ENCODE peak calls at places on chromosomes 6 and 20, in seven cellular contexts. Y is lung, H is neuronal stem cell, C is heart left ventricle, N is NT2/D1, T is psoas muscle, M is fibroblast of lung. G is an unnamed sample.

GRCh38 chr20:57074386-57074785 is 192.1 kb downstream of the BMP7 start:
- DNase-seq in Y (no peak), H (no peak), C (no peak), N (no peak), T (no peak), M (no peak), G (no peak)

GRCh38 chr6:168009331-168009730 is 11.9 kb downstream of the KIF25 start:
- DNase-seq in Y (no peak), H (no peak), C (no peak), N (no peak), T (no peak), M (peak; percentile 25), G (no peak)

GRCh38 chr6:155483858-155484257 is 28.2 kb upstream of the NOX3 start:
- DNase-seq in Y (no peak), H (no peak), C (no peak), N (no peak), T (no peak), M (peak; percentile 77), G (no peak)

GRCh38 chr6:13678255-13678983 is 33.2 kb downstream of the RANBP9 start:
- DNase-seq in Y (no peak), H (no peak), C (no peak), N (no peak), T (no peak), M (no peak), G (no peak)

GRCh38 chr6:110323004-110323657 is 35.0 kb downstream of the METTL24 start:
- DNase-seq in Y (no peak), H (no peak), C (no peak), N (peak; percentile 27), T (no peak), M (no peak), G (no peak)

GRCh38 chr6:95576621-95577316 is 566 bp upstream of the MANEA start:
- DNase-seq in Y (no peak), H (no peak), C (no peak), N (no peak), T (no peak), M (peak; percentile 16), G (peak; percentile 41)

GRCh38 chr6:41713161-41713649 is 22.2 kb downstream of the TFEB start:
- DNase-seq in Y (peak; percentile 62), H (no peak), C (peak; percentile 72), N (no peak), T (peak; percentile 54), M (peak; percentile 63), G (no peak)

GRCh38 chr20:19212524-19213502 is at the start of gene SLC24A3:
- DNase-seq in Y (peak; percentile 81), H (peak; percentile 69), C (peak; percentile 63), N (no peak), T (peak; percentile 75), M (peak; percentile 9), G (no peak)

GRCh38 chr6:113976806-113977205 is 5.9 kb upstream of the HDAC2 start:
- DNase-seq in Y (no peak), H (no peak), C (no peak), N (no peak), T (no peak), M (peak; percentile 64), G (no peak)

GRCh38 chr20:49612127-49612738 is 44.3 kb upstream of the PTGIS start:
- DNase-seq in Y (no peak), H (no peak), C (peak; percentile 65), N (no peak), T (peak; percentile 70), M (no peak), G (no peak)

GRCh38 chr20:44420497-44420896 is 55.2 kb upstream of the TTPAL start:
- DNase-seq in Y (no peak), H (no peak), C (no peak), N (no peak), T (no peak), M (no peak), G (no peak)

GRCh38 chr20:10922521-10922920 is 248.7 kb upstream of the JAG1 start:
- DNase-seq in Y (no peak), H (no peak), C (no peak), N (no peak), T (no peak), M (no peak), G (no peak)

GRCh38 chr20:10920396-10920795 is 246.6 kb upstream of the JAG1 start:
- DNase-seq in Y (no peak), H (no peak), C (no peak), N (no peak), T (no peak), M (no peak), G (no peak)

GRCh38 chr20:10917826-10918225 is 244.0 kb upstream of the JAG1 start:
- DNase-seq in Y (no peak), H (no peak), C (no peak), N (no peak), T (no peak), M (no peak), G (no peak)

GRCh38 chr20:10921491-10922010 is 247.8 kb upstream of the JAG1 start:
- DNase-seq in Y (no peak), H (no peak), C (no peak), N (no peak), T (no peak), M (no peak), G (no peak)

DNA sequence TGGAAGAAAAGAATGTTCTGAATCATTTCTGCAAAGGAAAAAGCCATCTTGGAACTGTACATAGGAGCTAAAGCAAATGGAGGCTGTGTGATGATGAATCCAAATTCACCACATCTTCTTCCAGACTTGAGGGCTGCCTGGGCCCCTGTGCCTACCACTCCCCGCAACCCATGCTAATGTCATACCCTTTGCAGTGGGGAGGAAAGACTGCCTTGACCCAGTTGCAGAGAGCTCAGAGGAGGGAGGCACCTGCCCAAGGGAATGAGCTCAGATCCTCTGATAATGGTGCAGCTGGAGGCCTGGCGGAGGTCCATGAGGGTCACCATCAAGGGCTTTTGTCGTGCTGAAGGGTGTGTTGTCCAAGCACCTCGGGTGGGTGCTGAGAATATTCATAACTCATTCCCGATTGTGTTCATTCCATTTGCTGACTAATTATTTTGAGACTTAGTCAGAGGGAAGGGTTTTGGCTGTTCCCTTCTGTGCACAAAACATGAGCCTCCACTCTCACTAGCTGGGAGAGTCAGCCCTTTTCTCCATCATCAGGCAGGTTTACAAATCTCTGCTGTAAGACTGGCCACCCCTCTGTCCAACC is 245.8 kb upstream of the JAG1 start:
- DNase-seq in Y (no peak), H (no peak), C (no peak), N (no peak), T (peak; percentile 21), M (peak; percentile 93), G (no peak)
- H3K4me1 ChIP-seq in Y (no peaks in the 10 kb centered on the region), H (no peaks in the 10 kb centered on the region), C (no peaks in the 10 kb centered on the region), N (no peaks in the 10 kb centered on the region), T (no peaks in the 10 kb centered on the region), M (peaks cover 21% of the 10 kb centered on the region), G (no peaks in the 10 kb centered on the region)

DNA sequence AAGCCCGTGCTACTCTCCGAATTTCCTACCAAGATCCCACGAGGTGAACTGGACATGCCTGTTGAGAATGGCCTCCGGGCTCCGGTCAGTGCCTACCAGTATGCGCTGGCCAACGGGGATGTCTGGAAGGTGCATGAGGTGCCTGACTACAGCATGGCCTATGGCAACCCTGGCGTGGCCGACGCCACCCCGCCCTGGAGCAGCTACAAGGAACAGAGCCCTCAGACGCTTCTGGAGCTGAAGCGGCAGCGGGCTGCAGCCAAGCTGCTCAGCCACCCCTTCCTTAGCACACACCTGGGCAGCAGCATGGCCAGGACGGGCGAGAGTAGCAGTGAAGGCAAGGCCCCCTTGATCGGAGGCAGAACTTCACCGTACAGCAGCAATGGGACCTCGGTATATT is 8.0 kb upstream of the FAM83D start:
- DNase-seq in Y (no peak), H (no peak), C (no peak), N (no peak), T (no peak), M (no peak), G (no peak)
- H3K36me3 ChIP-seq in Y (no peaks in the 10 kb centered on the region), H (no peaks in the 10 kb centered on the region), C (peaks cover 32% of the 10 kb centered on the region), N (peaks cover 11% of the 10 kb centered on the region), T (no peaks in the 10 kb centered on the region), M (no peaks in the 10 kb centered on the region), G (peaks cover 59% of the 10 kb centered on the region)

GRCh38 chr6:17580518-17581048 is 19.5 kb upstream of the FAM8A1 start:
- DNase-seq in Y (peak; percentile 39), H (no peak), C (no peak), N (no peak), T (peak; percentile 45), M (peak; percentile 55), G (no peak)

GRCh38 chr6:17585766-17586502 is 14.2 kb upstream of the FAM8A1 start:
- DNase-seq in Y (peak; percentile 42), H (no peak), C (no peak), N (no peak), T (no peak), M (peak; percentile 8), G (peak; percentile 16)

GRCh38 chr6:17588011-17588410 is 12.1 kb upstream of the FAM8A1 start:
- DNase-seq in Y (no peak), H (no peak), C (no peak), N (no peak), T (no peak), M (no peak), G (no peak)

GRCh38 chr6:17583811-17584210 is 16.3 kb upstream of the FAM8A1 start:
- DNase-seq in Y (no peak), H (no peak), C (peak; percentile 29), N (no peak), T (no peak), M (peak; percentile 44), G (no peak)

GRCh38 chr6:17584241-17584803 is 15.8 kb upstream of the FAM8A1 start:
- DNase-seq in Y (no peak), H (peak; percentile 49), C (peak; percentile 52), N (no peak), T (no peak), M (peak; percentile 72), G (peak; percentile 62)
- H3K4me3 ChIP-seq in Y (no peak overlapping the region), H (no peak overlapping the region), C (peak overlapping the region; percentile 48), N (no peak overlapping the region), T (peak overlapping the region; percentile 39), M (peak overlapping the region; percentile 23), G (no peak overlapping the region)

GRCh38 chr6:357261-357790 is 34.2 kb upstream of the IRF4 start:
- DNase-seq in Y (no peak), H (no peak), C (no peak), N (no peak), T (no peak), M (no peak), G (no peak)
- H3K4me1 ChIP-seq in Y (no peaks in the 10 kb centered on the region), H (peaks cover 1% of the 10 kb centered on the region), C (no peaks in the 10 kb centered on the region), N (peaks cover 10% of the 10 kb centered on the region), T (no peaks in the 10 kb centered on the region), M (no peaks in the 10 kb centered on the region), G (peaks cover 100% of the 10 kb centered on the region)

G was measured in OCI-LY7.